ENCODE peak calls at places on chromosome 11, in nine cellular contexts. N, B, P, W, K, G, U, H and Z are unnamed samples.

GRCh38 chr11:5369793-5370192 is 13.8 kb upstream of the OR51M1 start:
- DNase-seq in K (no peak), N (no peak), U (no peak), G (no peak), P (peak; percentile 36), H (peak; percentile 90), B (no peak), W (no peak), Z (no peak)

GRCh38 chr11:118156531-118157185 is 4.0 kb upstream of the SCN4B start:
- DNase-seq in B (no peak), H (no peak), K (no peak), G (no peak), N (peak; percentile 35), U (no peak), W (peak; percentile 66), P (peak; percentile 52), Z (no peak)

GRCh38 chr11:1946812-1947480 is at the start of gene MRPL23:
- DNase-seq in G (no peak), U (no peak), B (no peak), H (no peak), W (no peak), P (no peak), K (peak; percentile 14), N (no peak), Z (peak; percentile 17)

GRCh38 chr11:27296406-27296994 is 66.5 kb downstream of the CCDC34 start:
- DNase-seq in W (no peak), N (no peak), G (no peak), K (no peak), H (peak; percentile 70), B (no peak), U (no peak), P (peak; percentile 62), Z (no peak)

GRCh38 chr11:18761741-18762140 is 29.9 kb downstream of the PTPN5 start:
- DNase-seq in U (no peak), W (no peak), H (no peak), K (no peak), G (no peak), N (no peak), B (no peak), P (no peak), Z (no peak)

GRCh38 chr11:8839957-8840945 is 70.7 kb upstream of the AKIP1 start:
- DNase-seq in B (peak; percentile 69), N (no peak), G (no peak), P (peak; percentile 85), U (no peak), H (peak; percentile 74), W (no peak), K (no peak), Z (no peak)

GRCh38 chr11:12723410-12724297 is 49.4 kb downstream of the TEAD1 start:
- DNase-seq in K (no peak), U (no peak), H (peak; percentile 45), B (peak; percentile 46), G (no peak), N (no peak), P (no peak), W (no peak), Z (no peak)

GRCh38 chr11:637593-638507 is 781 bp downstream of the DRD4 start:
- DNase-seq in W (no peak), G (no peak), B (no peak), K (no peak), U (no peak), P (peak; percentile 72), H (no peak), N (no peak), Z (no peak)

GRCh38 chr11:125056931-125057330 is 6.2 kb upstream of the SLC37A2 start:
- DNase-seq in U (no peak), B (no peak), P (no peak), H (no peak), G (no peak), N (no peak), K (no peak), W (no peak), Z (no peak)

GRCh38 chr11:22510741-22511140 is 114.9 kb downstream of the FANCF start:
- DNase-seq in H (peak; percentile 44), G (no peak), N (no peak), K (no peak), U (no peak), P (no peak), B (no peak), W (no peak), Z (no peak)

GRCh38 chr11:20014067-20014402 is 146.2 kb downstream of the DBX1 start:
- DNase-seq in N (no peak), B (no peak), G (no peak), H (no peak), W (no peak), P (no peak), K (no peak), U (no peak), Z (no peak)

GRCh38 chr11:1851437-1852180 is 1.3 kb upstream of the LSP1 start:
- DNase-seq in H (no peak), P (no peak), W (peak; percentile 66), K (no peak), G (no peak), B (no peak), U (no peak), N (no peak), Z (no peak)

GRCh38 chr11:83464181-83464580 is 178.0 kb upstream of the CCDC90B start:
- DNase-seq in U (no peak), G (no peak), P (no peak), W (no peak), B (no peak), H (no peak), N (no peak), K (no peak), Z (no peak)

GRCh38 chr11:131375421-131375820 is 5.0 kb downstream of the NTM start:
- DNase-seq in B (no peak), G (no peak), H (no peak), P (no peak), N (no peak), U (no peak), K (no peak), W (no peak), Z (no peak)

GRCh38 chr11:62171261-62171723 is 18.7 kb upstream of the SCGB1D1 start:
- DNase-seq in W (no peak), K (peak; percentile 43), P (peak; percentile 95), H (peak; percentile 66), U (peak; percentile 91), N (peak; percentile 72), B (peak; percentile 91), G (peak; percentile 79), Z (peak; percentile 73)
- H3K4me3 ChIP-seq in W (no peak overlapping the region), K (no peak overlapping the region), P (no peak overlapping the region), H (no peak overlapping the region), U (no peak overlapping the region), N (peak overlapping the region; percentile 35), B (no peak overlapping the region), G (no peak overlapping the region), Z (no peak overlapping the region)

GRCh38 chr11:76552987-76553386 is 108.2 kb downstream of the EMSY start:
- DNase-seq in G (no peak), K (no peak), B (no peak), U (no peak), N (no peak), H (no peak), P (no peak), W (no peak), Z (no peak)

GRCh38 chr11:76553554-76554476 is 109.0 kb downstream of the EMSY start:
- DNase-seq in W (no peak), K (no peak), H (no peak), U (no peak), B (peak; percentile 46), P (no peak), N (no peak), G (no peak), Z (no peak)

GRCh38 chr11:76554767-76555166 is 109.9 kb downstream of the EMSY start:
- DNase-seq in K (no peak), W (no peak), H (no peak), B (no peak), U (no peak), P (no peak), N (no peak), G (no peak), Z (no peak)

GRCh38 chr11:76550781-76551180 is 106.0 kb downstream of the EMSY start:
- DNase-seq in H (no peak), U (no peak), W (no peak), P (no peak), G (no peak), N (no peak), K (no peak), B (no peak), Z (no peak)

GRCh38 chr11:76551400-76551799 is 106.6 kb downstream of the EMSY start:
- DNase-seq in K (no peak), H (no peak), B (no peak), P (no peak), N (no peak), W (no peak), G (no peak), U (no peak), Z (no peak)
- TF ChIP-seq CTCF in K (peak; percentile 37), H (peak; percentile 35), B (peak; percentile 14), P (no peak), N (no peak), W (no peak), G (no peak), U (peak; percentile 28), Z (peak; percentile 25)

DNA sequence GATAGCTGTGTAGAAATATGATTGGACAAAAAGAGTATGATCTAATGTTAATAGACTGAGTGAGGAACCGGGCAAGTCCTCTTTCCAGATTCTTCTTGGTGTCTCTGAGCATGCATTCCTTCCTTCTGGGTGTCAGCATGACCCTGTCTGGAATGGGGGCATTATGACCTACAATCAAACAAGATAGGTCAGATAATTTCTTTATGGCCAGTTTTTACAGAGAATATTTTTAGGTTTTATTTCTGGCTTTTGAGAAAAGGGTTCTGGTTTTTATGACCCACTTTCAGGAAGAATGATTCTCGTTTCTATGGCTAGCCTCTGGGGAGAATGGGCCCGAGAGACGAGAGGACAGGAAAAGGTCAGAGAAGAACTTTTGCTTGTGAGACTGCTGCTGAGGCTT is 383.7 kb downstream of the AASDHPPT start:
- DNase-seq in U (no peak), B (no peak), W (no peak), P (no peak), K (peak; percentile 14), H (no peak), G (no peak), N (no peak), Z (no peak)
- H3K36me3 ChIP-seq in U (no peaks in the 10 kb centered on the region), B (no peaks in the 10 kb centered on the region), W (no peaks in the 10 kb centered on the region), P (no peaks in the 10 kb centered on the region), K (no peaks in the 10 kb centered on the region), H (no peaks in the 10 kb centered on the region), G (no peaks in the 10 kb centered on the region), N (no peaks in the 10 kb centered on the region), Z (no peaks in the 10 kb centered on the region)

DNA sequence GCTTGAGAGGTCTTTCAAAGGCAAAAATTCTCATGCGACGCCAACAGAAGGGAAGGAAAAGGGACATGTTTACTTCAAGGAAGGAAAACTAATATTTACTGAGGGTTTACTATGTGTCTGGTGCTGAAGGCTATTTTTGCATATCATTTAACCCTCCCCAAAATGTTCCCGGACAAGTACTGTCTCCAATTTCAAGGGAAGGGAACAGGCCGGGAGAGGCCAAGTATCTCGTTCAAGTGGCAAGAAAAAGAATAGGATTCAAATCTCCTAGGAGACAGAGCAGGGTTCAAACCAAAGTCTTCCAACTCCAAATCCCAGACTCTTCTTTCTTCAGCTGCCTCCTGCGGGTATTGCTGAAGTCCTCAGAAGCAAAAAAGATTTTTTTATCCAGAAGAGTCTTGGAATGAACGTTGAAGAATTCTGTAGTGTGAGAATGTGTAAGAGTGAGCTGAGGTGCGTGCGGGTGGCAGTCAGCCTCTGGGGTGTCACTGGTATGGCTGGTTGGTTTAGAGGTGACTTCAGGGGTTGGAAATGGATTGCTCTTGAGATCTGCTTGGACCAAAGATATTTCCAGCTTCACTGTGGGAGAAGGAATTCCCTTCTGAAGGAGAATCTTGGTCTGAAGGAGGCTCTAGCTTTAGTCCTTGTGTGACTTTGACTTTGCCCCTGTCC is 10.1 kb downstream of the TECTA start:
- DNase-seq in G (no peak), U (no peak), K (no peak), H (no peak), W (no peak), P (no peak), B (no peak), N (no peak), Z (no peak)
- H3K4me3 ChIP-seq in G (no peak overlapping the region), U (no peak overlapping the region), K (no peak overlapping the region), H (no peak overlapping the region), W (no peak overlapping the region), P (no peak overlapping the region), B (no peak overlapping the region), N (no peak overlapping the region), Z (no peak overlapping the region)